ENCODE peak calls at places on chromosome 19, in ten cellular contexts. A is iPS DF 6.9, H is fibroblast of lung, X is tibial artery, W is transverse colon, U is heart right ventricle, Z is sigmoid colon, K is pancreas, J is psoas muscle, C is A673. E is an unnamed sample.
A peak's percentile ranks its signal among the peaks of the same experiment; 100 is the strongest.

GRCh38 chr19:45508931-45509691 is 1.8 kb downstream of the VASP start:
- DNase-seq in A (no peak), H (peak; percentile 79), K (peak; percentile 77), W (peak; percentile 86), C (peak; percentile 77), X (peak; percentile 84), Z (peak; percentile 96), J (peak; percentile 80), U (peak; percentile 87), E (peak; percentile 80)

GRCh38 chr19:18603255-18603957 is 3.2 kb downstream of the CRLF1 start:
- DNase-seq in C (no peak), A (no peak), H (peak; percentile 32), X (no peak), W (no peak), J (peak; percentile 22), U (no peak), K (no peak), Z (no peak), E (no peak)

GRCh38 chr19:9854282-9854846 is 19.2 kb downstream of the PIN1 start:
- DNase-seq in U (no peak), C (no peak), Z (no peak), X (no peak), H (no peak), K (no peak), W (no peak), A (no peak), J (no peak), E (no peak)

GRCh38 chr19:964761-965694 is 19.1 kb upstream of the WDR18 start:
- DNase-seq in H (peak; percentile 38), Z (no peak), W (no peak), C (peak; percentile 45), U (no peak), A (no peak), X (no peak), K (no peak), J (no peak), E (no peak)

GRCh38 chr19:48378194-48378570 is 13.2 kb downstream of the KDELR1 start:
- DNase-seq in C (no peak), U (no peak), K (no peak), Z (no peak), J (no peak), A (no peak), W (no peak), X (no peak), H (no peak), E (no peak)

GRCh38 chr19:5711025-5711424 is 8.9 kb downstream of the LONP1 start:
- DNase-seq in W (no peak), C (no peak), Z (peak; percentile 43), X (no peak), A (no peak), K (no peak), H (no peak), U (no peak), J (no peak), E (no peak)

GRCh38 chr19:32363175-32363574 is 17.8 kb downstream of the ZNF507 start:
- DNase-seq in Z (no peak), W (no peak), H (no peak), J (no peak), X (no peak), K (no peak), A (no peak), C (no peak), U (no peak), E (no peak)

GRCh38 chr19:34639491-34640085 is 37.4 kb downstream of the SCGB2B2 start:
- DNase-seq in K (no peak), C (peak; percentile 87), W (peak; percentile 40), J (no peak), X (no peak), Z (no peak), H (peak; percentile 48), A (peak; percentile 60), U (peak; percentile 61), E (peak; percentile 14)

GRCh38 chr19:11420894-11421606 is 1.9 kb upstream of the RGL3 start:
- DNase-seq in X (peak; percentile 30), W (no peak), H (no peak), U (peak; percentile 37), C (no peak), A (no peak), Z (no peak), J (peak; percentile 42), K (no peak), E (no peak)

GRCh38 chr19:48553676-48554384 is 1.9 kb downstream of the SULT2B1 start:
- DNase-seq in Z (peak; percentile 70), U (no peak), C (no peak), K (no peak), W (peak; percentile 50), J (peak; percentile 33), X (peak; percentile 27), A (no peak), H (peak; percentile 60), E (no peak)

GRCh38 chr19:14113762-14114414 is 3.7 kb downstream of the PRKACA start:
- DNase-seq in J (peak; percentile 89), A (no peak), W (peak; percentile 61), C (no peak), X (no peak), Z (no peak), H (no peak), U (no peak), K (peak; percentile 76), E (peak; percentile 29)

GRCh38 chr19:14089412-14089661 is 1.2 kb downstream of the SAMD1 start:
- DNase-seq in H (peak; percentile 36), X (no peak), J (no peak), U (no peak), K (no peak), A (no peak), C (peak; percentile 58), Z (no peak), W (no peak), E (no peak)

GRCh38 chr19:16327911-16328823 is 3.5 kb downstream of the KLF2 start:
- DNase-seq in W (peak; percentile 75), U (peak; percentile 78), X (peak; percentile 95), J (peak; percentile 86), A (no peak), C (no peak), K (no peak), Z (peak; percentile 96), H (peak; percentile 41), E (no peak)

GRCh38 chr19:17348700-17349099 is 11.3 kb downstream of the GTPBP3 start:
- DNase-seq in Z (peak; percentile 81), J (peak; percentile 77), K (peak; percentile 54), C (peak; percentile 88), X (peak; percentile 75), W (no peak), U (peak; percentile 80), H (peak; percentile 67), A (no peak), E (peak; percentile 66)

GRCh38 chr19:7497292-7497691 is 8.5 kb upstream of the PEX11G start:
- DNase-seq in X (no peak), J (no peak), U (no peak), K (no peak), H (no peak), Z (no peak), A (no peak), C (no peak), W (no peak), E (no peak)

DNA sequence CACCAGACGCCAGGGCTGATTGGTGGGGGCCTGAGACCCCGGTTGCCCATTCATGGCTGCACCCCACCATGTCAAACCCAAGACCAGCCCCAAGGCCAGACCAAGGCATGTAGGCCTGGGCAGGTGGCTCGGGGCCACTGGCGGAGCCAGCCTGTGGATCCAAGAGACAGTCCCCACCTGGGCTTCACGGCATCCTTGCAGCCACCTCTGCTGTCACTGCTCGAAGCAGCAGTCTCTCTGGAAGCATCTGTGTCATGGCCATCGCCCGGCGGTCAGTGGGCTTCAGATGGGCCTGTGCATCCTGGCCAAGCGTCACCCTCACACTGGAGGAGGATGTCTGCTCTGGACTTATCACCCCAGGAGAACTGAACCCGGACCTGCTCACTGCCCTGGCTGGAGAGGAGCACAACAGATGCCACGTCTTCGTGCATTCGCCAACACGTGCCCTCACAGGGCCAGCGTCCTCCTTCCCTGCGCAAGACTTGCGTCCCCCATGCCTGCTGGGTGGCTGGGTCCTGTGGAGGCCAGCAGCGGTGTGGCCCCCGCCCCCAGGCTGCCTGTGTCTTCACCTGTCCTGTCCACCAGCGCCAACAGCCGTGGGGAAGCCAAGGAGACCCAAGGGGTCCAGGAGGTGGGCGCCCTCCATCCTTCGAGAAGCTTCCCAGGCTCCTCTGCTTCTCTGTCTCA is 3.6 kb upstream of the TEKTIP1 start:
- DNase-seq in K (no peak), X (no peak), C (no peak), W (no peak), U (no peak), A (no peak), H (no peak), Z (no peak), J (no peak), E (no peak)
- H3K4me3 ChIP-seq in K (no peak overlapping the region), X (no peak overlapping the region), C (no peak overlapping the region), W (no peak overlapping the region), U (no peak overlapping the region), A (no peak overlapping the region), H (no peak overlapping the region), Z (no peak overlapping the region), J (no peak overlapping the region), E (no peak overlapping the region)

GRCh38 chr19:21396121-21396520 is 812 bp upstream of the ZNF493 start:
- DNase-seq in U (no peak), C (no peak), K (no peak), J (no peak), A (no peak), H (no peak), X (no peak), W (no peak), Z (no peak), E (no peak)

GRCh38 chr19:21402303-21402985 is 5.5 kb downstream of the ZNF493 start:
- DNase-seq in A (no peak), U (no peak), J (no peak), C (no peak), K (no peak), X (no peak), H (no peak), W (no peak), Z (no peak), E (no peak)

GRCh38 chr19:21396893-21397572 is at the start of gene ZNF493:
- DNase-seq in C (peak; percentile 92), Z (peak; percentile 97), K (peak; percentile 89), A (peak; percentile 96), W (peak; percentile 94), H (peak; percentile 93), J (peak; percentile 93), U (peak; percentile 97), X (peak; percentile 97), E (peak; percentile 85)

GRCh38 chr19:21398851-21399250 is 1.9 kb downstream of the ZNF493 start:
- DNase-seq in C (no peak), W (no peak), K (no peak), U (no peak), X (no peak), A (no peak), Z (no peak), J (no peak), H (peak; percentile 15), E (no peak)
- H3K9me3 ChIP-seq in C (peaks cover 9% of the 10 kb centered on the region), W (peaks cover 17% of the 10 kb centered on the region), K (no peaks in the 10 kb centered on the region), U (no peaks in the 10 kb centered on the region), X (no peaks in the 10 kb centered on the region), A (no peaks in the 10 kb centered on the region), Z (no peaks in the 10 kb centered on the region), J (peaks cover 3% of the 10 kb centered on the region), H (no peaks in the 10 kb centered on the region), E (no peaks in the 10 kb centered on the region)

GRCh38 chr19:29645491-29645867 is 19.8 kb upstream of the PLEKHF1 start:
- DNase-seq in W (no peak), X (no peak), C (no peak), A (no peak), H (no peak), U (no peak), K (no peak), J (no peak), Z (peak; percentile 12), E (no peak)
- H3K27me3 ChIP-seq in W (peaks cover 4% of the 10 kb centered on the region), X (no peaks in the 10 kb centered on the region), C (no peaks in the 10 kb centered on the region), A (no peaks in the 10 kb centered on the region), H (no peaks in the 10 kb centered on the region), U (no peaks in the 10 kb centered on the region), K (no peaks in the 10 kb centered on the region), J (no peaks in the 10 kb centered on the region), Z (no peaks in the 10 kb centered on the region), E (no peaks in the 10 kb centered on the region)

GRCh38 chr19:12648088-12648487 is 18.5 kb downstream of the MAN2B1 start:
- DNase-seq in U (no peak), H (no peak), K (peak; percentile 79), J (no peak), W (no peak), X (no peak), C (no peak), A (no peak), Z (no peak), E (no peak)
- H3K4me3 ChIP-seq in U (peak overlapping the region; percentile 44), H (no peak overlapping the region), K (no peak overlapping the region), J (peak overlapping the region; percentile 56), W (peak overlapping the region; percentile 36), X (peak overlapping the region; percentile 11), C (peak overlapping the region; percentile 28), A (no peak overlapping the region), Z (peak overlapping the region; percentile 46), E (no peak overlapping the region)

E was measured in MG63.